ENCODE peak calls at places on chromosomes 7 and 10, in eight cellular contexts. One of them, this sample, is unnamed. For H3K4me1, the result is how much of the 10 kb centered on the place peaks cover.

GRCh38 chr7:106583133-106583532 is 77.8 kb downstream of the CCDC71L start:
- DNase-seq in GM23338: no peak
- DNase-seq in psoas muscle: no peak
- DNase-seq in mesendoderm: no peak
- DNase-seq in trophoblast cell: no peak
- DNase-seq in colonic mucosa: no peak
- DNase-seq in esophagus muscularis mucosa: no peak
- DNase-seq in IMR-90: peak
- DNase-seq in this sample: no peak

GRCh38 chr7:142954680-142955268 is 7.4 kb downstream of the KEL start:
- DNase-seq in GM23338: no peak
- DNase-seq in psoas muscle: no peak
- DNase-seq in mesendoderm: peak
- DNase-seq in trophoblast cell: no peak
- DNase-seq in colonic mucosa: no peak
- DNase-seq in esophagus muscularis mucosa: peak
- DNase-seq in IMR-90: no peak
- DNase-seq in this sample: no peak

GRCh38 chr7:64774204-64774842 is 19.9 kb upstream of the ZNF138 start:
- DNase-seq in GM23338: no peak
- DNase-seq in psoas muscle: no peak
- DNase-seq in mesendoderm: no peak
- DNase-seq in trophoblast cell: no peak
- DNase-seq in colonic mucosa: no peak
- DNase-seq in esophagus muscularis mucosa: peak
- DNase-seq in IMR-90: no peak
- DNase-seq in this sample: no peak

GRCh38 chr7:84688671-84689070 is 494.1 kb upstream of the SEMA3A start:
- DNase-seq in GM23338: no peak
- DNase-seq in psoas muscle: no peak
- DNase-seq in mesendoderm: no peak
- DNase-seq in trophoblast cell: no peak
- DNase-seq in colonic mucosa: no peak
- DNase-seq in esophagus muscularis mucosa: no peak
- DNase-seq in IMR-90: peak
- DNase-seq in this sample: no peak

GRCh38 chr7:120741371-120742042 is 116.4 kb downstream of the TSPAN12 start:
- DNase-seq in GM23338: no peak
- DNase-seq in psoas muscle: no peak
- DNase-seq in mesendoderm: no peak
- DNase-seq in trophoblast cell: no peak
- DNase-seq in colonic mucosa: no peak
- DNase-seq in esophagus muscularis mucosa: no peak
- DNase-seq in IMR-90: no peak
- DNase-seq in this sample: no peak

GRCh38 chr7:87627634-87627994 is 584 bp upstream of the RUNDC3B start:
- DNase-seq in GM23338: peak
- DNase-seq in psoas muscle: peak
- DNase-seq in mesendoderm: peak
- DNase-seq in trophoblast cell: no peak
- DNase-seq in colonic mucosa: peak
- DNase-seq in esophagus muscularis mucosa: no peak
- DNase-seq in IMR-90: no peak
- DNase-seq in this sample: no peak

GRCh38 chr10:21402606-21403083 is 122.8 kb downstream of the SKIDA1 start:
- DNase-seq in GM23338: no peak
- DNase-seq in psoas muscle: no peak
- DNase-seq in mesendoderm: no peak
- DNase-seq in trophoblast cell: no peak
- DNase-seq in colonic mucosa: no peak
- DNase-seq in esophagus muscularis mucosa: no peak
- DNase-seq in IMR-90: peak
- DNase-seq in this sample: no peak

GRCh38 chr10:127079348-127079747 is 117.0 kb downstream of the INSYN2A start:
- DNase-seq in GM23338: no peak
- DNase-seq in psoas muscle: no peak
- DNase-seq in mesendoderm: no peak
- DNase-seq in trophoblast cell: no peak
- DNase-seq in colonic mucosa: no peak
- DNase-seq in esophagus muscularis mucosa: no peak
- DNase-seq in IMR-90: no peak
- DNase-seq in this sample: no peak

GRCh38 chr7:127840552-127840951 is 188.6 kb downstream of the SND1 start:
- DNase-seq in GM23338: peak
- DNase-seq in psoas muscle: no peak
- DNase-seq in mesendoderm: no peak
- DNase-seq in trophoblast cell: no peak
- DNase-seq in colonic mucosa: no peak
- DNase-seq in esophagus muscularis mucosa: no peak
- DNase-seq in IMR-90: no peak
- DNase-seq in this sample: no peak

GRCh38 chr7:17446340-17446739 is 147.9 kb downstream of the AHR start:
- DNase-seq in GM23338: no peak
- DNase-seq in psoas muscle: no peak
- DNase-seq in mesendoderm: no peak
- DNase-seq in trophoblast cell: no peak
- DNase-seq in colonic mucosa: no peak
- DNase-seq in esophagus muscularis mucosa: no peak
- DNase-seq in IMR-90: no peak
- DNase-seq in this sample: no peak

GRCh38 chr7:34523233-34523918 is 134.6 kb upstream of the NPSR1 start:
- DNase-seq in GM23338: no peak
- DNase-seq in psoas muscle: no peak
- DNase-seq in mesendoderm: no peak
- DNase-seq in trophoblast cell: no peak
- DNase-seq in colonic mucosa: no peak
- DNase-seq in esophagus muscularis mucosa: no peak
- DNase-seq in IMR-90: no peak
- DNase-seq in this sample: no peak

GRCh38 chr10:124665980-124666379 is 78.2 kb downstream of the FAM53B start:
- DNase-seq in GM23338: no peak
- DNase-seq in psoas muscle: no peak
- DNase-seq in mesendoderm: peak
- DNase-seq in trophoblast cell: peak
- DNase-seq in colonic mucosa: peak
- DNase-seq in esophagus muscularis mucosa: no peak
- DNase-seq in IMR-90: no peak
- DNase-seq in this sample: no peak

GRCh38 chr10:80177781-80178636 is 27.3 kb downstream of the ANXA11 start:
- DNase-seq in GM23338: no peak
- DNase-seq in psoas muscle: no peak
- DNase-seq in mesendoderm: no peak
- DNase-seq in trophoblast cell: peak
- DNase-seq in colonic mucosa: no peak
- DNase-seq in esophagus muscularis mucosa: no peak
- DNase-seq in IMR-90: peak
- DNase-seq in this sample: no peak

GRCh38 chr10:98316156-98316555 is 48.2 kb upstream of the LOXL4 start:
- DNase-seq in GM23338: no peak
- DNase-seq in psoas muscle: no peak
- DNase-seq in mesendoderm: no peak
- DNase-seq in trophoblast cell: no peak
- DNase-seq in colonic mucosa: no peak
- DNase-seq in esophagus muscularis mucosa: no peak
- DNase-seq in IMR-90: no peak
- DNase-seq in this sample: no peak

GRCh38 chr7:27210441-27211083 is 10.7 kb upstream of the HOXA13 start:
- DNase-seq in GM23338: peak
- DNase-seq in psoas muscle: no peak
- DNase-seq in mesendoderm: peak
- DNase-seq in trophoblast cell: no peak
- DNase-seq in colonic mucosa: peak
- DNase-seq in esophagus muscularis mucosa: no peak
- DNase-seq in IMR-90: peak
- DNase-seq in this sample: peak

GRCh38 chr7:32661501-32661900 is 166.2 kb downstream of the AVL9 start:
- DNase-seq in GM23338: no peak
- DNase-seq in psoas muscle: no peak
- DNase-seq in mesendoderm: peak
- DNase-seq in trophoblast cell: peak
- DNase-seq in colonic mucosa: no peak
- DNase-seq in esophagus muscularis mucosa: no peak
- DNase-seq in IMR-90: no peak
- DNase-seq in this sample: no peak
- H3K4me1 ChIP-seq in GM23338: under half
- H3K4me1 ChIP-seq in psoas muscle: under half
- H3K4me1 ChIP-seq in mesendoderm: under half
- H3K4me1 ChIP-seq in trophoblast cell: under half
- H3K4me1 ChIP-seq in colonic mucosa: under half
- H3K4me1 ChIP-seq in esophagus muscularis mucosa: under half
- H3K4me1 ChIP-seq in IMR-90: under half
- H3K4me1 ChIP-seq in this sample: under half

DNA sequence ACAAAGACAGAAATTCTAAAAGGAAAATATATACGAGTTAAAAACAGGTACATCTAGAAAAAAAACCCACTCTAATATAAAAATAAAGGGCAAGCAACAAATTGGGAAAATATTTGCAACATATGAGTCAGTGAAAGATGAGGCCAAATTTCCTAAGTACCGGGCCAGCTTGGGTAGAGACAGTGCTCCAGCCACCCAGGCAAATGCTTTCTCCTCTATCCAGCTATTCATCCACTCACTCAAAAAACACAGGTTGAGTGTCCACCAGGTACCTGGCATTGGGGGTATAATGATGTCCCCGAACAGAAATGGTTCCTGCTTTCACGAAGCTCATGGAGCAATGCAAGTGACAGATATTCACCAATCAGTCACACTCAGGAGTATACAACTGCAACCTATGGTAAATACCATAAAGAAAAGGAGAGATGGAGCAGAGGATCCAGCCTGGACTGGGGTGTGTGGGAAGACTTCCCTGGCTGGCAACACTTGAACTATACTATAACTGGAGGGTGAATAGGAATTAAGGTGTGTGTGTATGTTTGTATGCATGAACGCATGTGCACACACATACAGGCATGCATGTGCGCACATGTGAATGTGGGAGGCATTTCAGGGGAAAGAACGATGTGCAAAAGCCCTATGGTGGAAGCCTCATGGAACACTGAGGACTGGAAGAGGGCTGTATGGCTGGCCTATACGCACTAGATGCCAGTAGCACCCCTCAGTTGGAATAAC is 2.3 kb downstream of the ARHGAP22 start:
- DNase-seq in GM23338: no peak
- DNase-seq in psoas muscle: no peak
- DNase-seq in mesendoderm: no peak
- DNase-seq in trophoblast cell: no peak
- DNase-seq in colonic mucosa: peak
- DNase-seq in esophagus muscularis mucosa: no peak
- DNase-seq in IMR-90: peak
- DNase-seq in this sample: no peak
- H3K4me3 ChIP-seq in GM23338: no peak
- H3K4me3 ChIP-seq in psoas muscle: no peak
- H3K4me3 ChIP-seq in mesendoderm: no peak
- H3K4me3 ChIP-seq in trophoblast cell: no peak
- H3K4me3 ChIP-seq in colonic mucosa: no peak
- H3K4me3 ChIP-seq in esophagus muscularis mucosa: no peak
- H3K4me3 ChIP-seq in IMR-90: peak
- H3K4me3 ChIP-seq in this sample: no peak

DNA sequence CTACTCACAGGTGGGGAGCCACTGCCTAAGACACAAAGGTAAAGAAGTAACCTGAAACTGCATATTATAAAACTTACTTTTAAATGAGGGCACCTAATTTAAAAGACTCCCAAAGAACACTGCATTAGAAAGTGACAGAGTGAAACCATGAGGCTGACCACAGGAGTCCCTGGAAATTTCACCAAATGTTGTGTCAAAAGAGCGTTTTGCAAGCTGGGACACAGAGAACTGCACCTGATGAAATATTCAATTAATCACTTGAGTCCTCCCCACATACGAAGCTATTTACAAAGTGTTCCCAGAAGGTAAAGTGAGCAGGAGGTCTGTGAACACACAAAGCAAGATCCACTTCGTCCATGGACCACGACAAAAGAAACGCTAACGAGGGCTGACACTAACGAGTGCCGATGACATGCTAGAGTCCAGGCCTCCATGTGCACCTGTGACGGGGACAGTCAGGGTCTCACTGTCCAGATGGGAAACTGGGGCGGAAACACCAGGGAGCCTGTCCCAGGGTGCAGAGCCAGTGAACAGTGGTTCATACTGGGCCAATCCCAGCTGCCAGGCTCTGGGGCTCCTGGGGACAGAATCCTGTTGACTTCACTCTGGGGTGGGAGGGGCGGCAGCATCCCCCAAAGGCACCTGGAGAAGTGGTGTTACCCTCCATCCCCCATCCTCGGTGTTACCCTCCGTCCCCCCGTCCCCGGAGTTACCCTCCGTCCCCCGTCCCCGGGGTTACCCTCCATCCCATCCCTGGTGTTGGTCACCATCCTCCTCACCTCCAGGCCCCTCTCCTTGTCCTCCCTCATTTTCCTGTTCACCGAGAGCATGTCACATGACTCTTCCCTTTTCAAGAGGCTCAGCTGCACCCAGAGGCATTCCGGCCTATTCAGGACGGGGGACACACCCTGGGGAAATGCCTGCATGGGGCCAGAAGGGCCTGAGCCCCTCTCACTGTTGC is 63.4 kb downstream of the DIP2C start:
- DNase-seq in GM23338: no peak
- DNase-seq in psoas muscle: no peak
- DNase-seq in mesendoderm: no peak
- DNase-seq in trophoblast cell: no peak
- DNase-seq in colonic mucosa: no peak
- DNase-seq in esophagus muscularis mucosa: no peak
- DNase-seq in IMR-90: no peak
- DNase-seq in this sample: no peak
- H3K27ac ChIP-seq in GM23338: peak
- H3K27ac ChIP-seq in psoas muscle: peak
- H3K27ac ChIP-seq in mesendoderm: no peak
- H3K27ac ChIP-seq in trophoblast cell: peak
- H3K27ac ChIP-seq in colonic mucosa: peak
- H3K27ac ChIP-seq in esophagus muscularis mucosa: peak
- H3K27ac ChIP-seq in IMR-90: peak
- H3K27ac ChIP-seq in this sample: no peak

GRCh38 chr10:26446258-26446657 is 8.1 kb downstream of the APBB1IP start:
- DNase-seq in GM23338: no peak
- DNase-seq in psoas muscle: no peak
- DNase-seq in mesendoderm: no peak
- DNase-seq in trophoblast cell: no peak
- DNase-seq in colonic mucosa: no peak
- DNase-seq in esophagus muscularis mucosa: no peak
- DNase-seq in IMR-90: no peak
- DNase-seq in this sample: no peak

GRCh38 chr10:26449726-26450125 is 11.6 kb downstream of the APBB1IP start:
- DNase-seq in GM23338: no peak
- DNase-seq in psoas muscle: no peak
- DNase-seq in mesendoderm: no peak
- DNase-seq in trophoblast cell: no peak
- DNase-seq in colonic mucosa: no peak
- DNase-seq in esophagus muscularis mucosa: peak
- DNase-seq in IMR-90: no peak
- DNase-seq in this sample: no peak

GRCh38 chr10:26445411-26446031 is 7.4 kb downstream of the APBB1IP start:
- DNase-seq in GM23338: no peak
- DNase-seq in psoas muscle: no peak
- DNase-seq in mesendoderm: no peak
- DNase-seq in trophoblast cell: peak
- DNase-seq in colonic mucosa: no peak
- DNase-seq in esophagus muscularis mucosa: peak
- DNase-seq in IMR-90: no peak
- DNase-seq in this sample: no peak

GRCh38 chr10:26448706-26449435 is 10.7 kb downstream of the APBB1IP start:
- DNase-seq in GM23338: peak
- DNase-seq in psoas muscle: no peak
- DNase-seq in mesendoderm: no peak
- DNase-seq in trophoblast cell: no peak
- DNase-seq in colonic mucosa: peak
- DNase-seq in esophagus muscularis mucosa: peak
- DNase-seq in IMR-90: no peak
- DNase-seq in this sample: peak

GRCh38 chr10:26448292-26448691 is 10.2 kb downstream of the APBB1IP start:
- DNase-seq in GM23338: no peak
- DNase-seq in psoas muscle: no peak
- DNase-seq in mesendoderm: no peak
- DNase-seq in trophoblast cell: no peak
- DNase-seq in colonic mucosa: no peak
- DNase-seq in esophagus muscularis mucosa: no peak
- DNase-seq in IMR-90: no peak
- DNase-seq in this sample: no peak
- H3K4me1 ChIP-seq in GM23338: under half
- H3K4me1 ChIP-seq in psoas muscle: under half
- H3K4me1 ChIP-seq in mesendoderm: under half
- H3K4me1 ChIP-seq in trophoblast cell: under half
- H3K4me1 ChIP-seq in colonic mucosa: under half
- H3K4me1 ChIP-seq in esophagus muscularis mucosa: under half
- H3K4me1 ChIP-seq in IMR-90: under half
- H3K4me1 ChIP-seq in this sample: half or more